ENCODE peak calls at places on chromosome 15, in seven cellular contexts. R is nephron progenitor cell, F is activated B cell treated with CpG ODN at 0.5 μM for 24 hours, T is coronary artery, Z is WTC11, X is lower lobe of right lung, W is astrocyte of the spinal cord. S is an unnamed sample.

GRCh38 chr15:66775127-66776105 is 73.4 kb downstream of the SMAD6 start:
- DNase-seq in R (no peak), F (no peak), T (no peak), Z (no peak), X (no peak), W (peak), S (no peak)

GRCh38 chr15:37931868-37932267 is 2.6 kb upstream of the TMCO5A start:
- DNase-seq in R (no peak), F (no peak), T (no peak), Z (no peak), X (no peak), W (peak), S (no peak)

GRCh38 chr15:96398769-96399168 is 68.3 kb downstream of the NR2F2 start:
- DNase-seq in R (no peak), F (no peak), T (no peak), Z (no peak), X (no peak), W (no peak), S (no peak)

GRCh38 chr15:69045810-69046209 is 31.3 kb downstream of the NOX5 start:
- DNase-seq in R (peak), F (no peak), T (no peak), Z (peak), X (no peak), W (peak), S (no peak)

GRCh38 chr15:64693134-64693533 is 82.3 kb downstream of the RBPMS2 start:
- DNase-seq in R (no peak), F (no peak), T (peak), Z (no peak), X (no peak), W (peak), S (no peak)

GRCh38 chr15:66169625-66170024 is 83.9 kb downstream of the MEGF11 start:
- DNase-seq in R (no peak), F (no peak), T (no peak), Z (no peak), X (no peak), W (no peak), S (no peak)

GRCh38 chr15:36887214-36888017 is 212.9 kb downstream of the MEIS2 start:
- DNase-seq in R (peak), F (no peak), T (no peak), Z (peak), X (no peak), W (no peak), S (no peak)

GRCh38 chr15:89828324-89829145 is 13.9 kb upstream of the ANPEP start:
- DNase-seq in R (peak), F (no peak), T (no peak), Z (no peak), X (peak), W (peak), S (no peak)

GRCh38 chr15:101017935-101018849 is 99.0 kb downstream of the LRRK1 start:
- DNase-seq in R (no peak), F (no peak), T (peak), Z (no peak), X (no peak), W (no peak), S (peak)

GRCh38 chr15:99708563-99708962 is 24.7 kb downstream of the LYSMD4 start:
- DNase-seq in R (no peak), F (no peak), T (peak), Z (no peak), X (peak), W (peak), S (peak)

GRCh38 chr15:62570405-62570783 is 405.3 kb upstream of the C2CD4B start:
- DNase-seq in R (no peak), F (no peak), T (no peak), Z (no peak), X (no peak), W (no peak), S (no peak)

GRCh38 chr15:66936115-66936863 is 129.1 kb upstream of the SMAD3 start:
- DNase-seq in R (no peak), F (no peak), T (peak), Z (no peak), X (no peak), W (peak), S (no peak)

GRCh38 chr15:70636540-70637165 is 126.7 kb downstream of the UACA start:
- DNase-seq in R (no peak), F (no peak), T (no peak), Z (peak), X (no peak), W (peak), S (no peak)

GRCh38 chr15:39391230-39391629 is 189.6 kb upstream of the THBS1 start:
- DNase-seq in R (no peak), F (no peak), T (no peak), Z (no peak), X (no peak), W (no peak), S (no peak)

GRCh38 chr15:68379058-68379758 is 52.8 kb downstream of the ITGA11 start:
- DNase-seq in R (no peak), F (no peak), T (peak), Z (no peak), X (peak), W (no peak), S (peak)

GRCh38 chr15:96304839-96305238 is 25.7 kb upstream of the NR2F2 start:
- DNase-seq in R (no peak), F (no peak), T (no peak), Z (no peak), X (no peak), W (no peak), S (no peak)

GRCh38 chr15:96052154-96052553 is 278.3 kb upstream of the NR2F2 start:
- DNase-seq in R (no peak), F (no peak), T (no peak), Z (no peak), X (no peak), W (no peak), S (no peak)

GRCh38 chr15:90585863-90586262 is 56.1 kb downstream of the CRTC3 start:
- DNase-seq in R (no peak), F (no peak), T (no peak), Z (no peak), X (no peak), W (no peak), S (no peak)

DNA sequence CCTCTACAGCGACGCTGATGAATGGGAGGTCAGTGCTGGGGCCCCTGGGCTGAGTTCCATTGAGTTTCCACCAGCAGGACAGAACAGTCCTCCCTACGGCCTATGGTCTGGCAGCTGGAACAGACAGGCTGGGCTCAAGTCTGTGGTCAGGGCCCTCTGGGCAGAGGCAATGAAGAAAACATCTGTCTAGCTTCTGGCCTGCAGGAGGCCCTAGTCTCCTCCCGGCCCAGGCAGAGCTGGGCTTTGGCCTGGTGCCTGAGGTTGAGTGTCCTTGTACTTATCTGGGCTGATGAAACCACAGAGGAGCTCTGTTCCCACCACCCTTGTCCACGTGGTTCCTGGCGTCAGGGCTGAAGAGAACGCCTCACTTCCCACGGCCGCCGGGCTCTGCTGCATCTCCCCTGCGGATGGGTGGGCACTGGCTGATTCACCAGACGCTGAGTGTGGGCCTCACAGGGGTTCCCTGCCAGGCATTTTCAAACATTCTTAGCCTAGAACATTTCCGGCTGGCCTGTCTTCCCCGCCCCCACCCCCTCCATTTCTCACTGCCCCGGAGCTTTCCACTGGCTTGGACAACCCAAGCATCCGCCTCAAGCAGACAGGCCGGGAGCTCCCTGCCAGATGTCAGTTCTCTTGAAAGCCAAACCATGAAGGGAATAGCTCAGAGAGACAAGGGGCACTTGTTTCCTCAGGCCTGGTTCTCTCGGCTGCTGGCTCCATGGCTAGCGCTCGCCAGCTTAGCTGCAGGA is 20.3 kb downstream of the PPCDC start:
- DNase-seq in R (no peak), F (peak), T (peak), Z (no peak), X (peak), W (peak), S (peak)
- TF ChIP-seq CTCF in R (no peak), F (no peak), T (peak), Z (no peak), X (peak), W (peak), S (peak)

DNA sequence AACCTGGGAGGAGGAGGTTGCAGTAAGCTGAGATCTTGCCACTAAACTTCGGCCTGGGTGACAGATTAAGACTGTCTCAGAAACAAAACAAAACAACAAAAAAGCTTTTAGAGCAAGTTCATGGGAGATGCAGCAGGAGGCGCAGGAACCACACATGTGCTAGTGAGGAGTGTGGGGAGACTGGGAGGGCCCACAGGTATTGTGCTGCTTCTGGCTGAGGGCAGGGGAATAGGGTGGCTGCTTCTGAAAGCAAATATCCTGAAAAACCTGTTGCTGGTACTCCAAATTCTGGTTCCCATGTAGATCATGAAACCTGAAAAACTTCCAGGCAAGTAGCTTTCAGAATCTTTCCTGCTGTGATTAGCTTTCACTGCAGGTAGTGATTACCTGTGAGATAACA is 22.1 kb downstream of the TYRO3 start:
- DNase-seq in R (no peak), F (no peak), T (no peak), Z (peak), X (no peak), W (no peak), S (no peak)
- TF ChIP-seq CTCF in R (no peak), F (no peak), T (no peak), Z (peak), X (peak), W (peak), S (no peak)

GRCh38 chr15:45397116-45397665 is 18.8 kb upstream of the GATM start:
- DNase-seq in R (no peak), F (no peak), T (no peak), Z (no peak), X (no peak), W (no peak), S (no peak)

GRCh38 chr15:45394681-45395080 is 16.3 kb upstream of the GATM start:
- DNase-seq in R (no peak), F (no peak), T (no peak), Z (no peak), X (no peak), W (no peak), S (no peak)

GRCh38 chr15:45393851-45394250 is 15.5 kb upstream of the GATM start:
- DNase-seq in R (no peak), F (no peak), T (no peak), Z (peak), X (no peak), W (no peak), S (no peak)

GRCh38 chr15:45399381-45400212 is 21.3 kb upstream of the GATM start:
- DNase-seq in R (no peak), F (no peak), T (no peak), Z (no peak), X (no peak), W (peak), S (no peak)

GRCh38 chr15:45395956-45396355 is 17.6 kb upstream of the GATM start:
- DNase-seq in R (no peak), F (no peak), T (no peak), Z (no peak), X (no peak), W (no peak), S (no peak)
- TF ChIP-seq CTCF in R (no peak), F (no peak), T (no peak), Z (no peak), X (no peak), W (no peak), S (no peak)

GRCh38 chr15:25056484-25057429 is 102.0 kb downstream of the SNRPN start:
- DNase-seq in R (peak), F (no peak), T (no peak), Z (peak), X (no peak), W (no peak), S (peak)
- TF ChIP-seq CTCF in R (no peak), F (no peak), T (no peak), Z (peak), X (no peak), W (no peak), S (no peak)

GRCh38 chr15:85733415-85733814 is 61.3 kb downstream of the KLHL25 start:
- DNase-seq in R (no peak), F (no peak), T (no peak), Z (no peak), X (no peak), W (no peak), S (no peak)

GRCh38 chr15:85725564-85725963 is 69.2 kb downstream of the KLHL25 start:
- DNase-seq in R (no peak), F (no peak), T (no peak), Z (no peak), X (no peak), W (no peak), S (no peak)

GRCh38 chr15:85726446-85726845 is 68.3 kb downstream of the KLHL25 start:
- DNase-seq in R (no peak), F (no peak), T (no peak), Z (no peak), X (no peak), W (no peak), S (no peak)

GRCh38 chr15:85727068-85727467 is 67.7 kb downstream of the KLHL25 start:
- DNase-seq in R (no peak), F (no peak), T (no peak), Z (no peak), X (no peak), W (no peak), S (no peak)

GRCh38 chr15:85730001-85730820 is 64.5 kb downstream of the KLHL25 start:
- DNase-seq in R (peak), F (no peak), T (no peak), Z (no peak), X (no peak), W (peak), S (no peak)
- TF ChIP-seq CTCF in R (peak), F (no peak), T (peak), Z (no peak), X (peak), W (peak), S (peak)

GRCh38 chr15:49466119-49466518 is 43.1 kb downstream of the FGF7 start:
- DNase-seq in R (no peak), F (no peak), T (no peak), Z (no peak), X (no peak), W (no peak), S (no peak)
- TF ChIP-seq CTCF in R (no peak), F (no peak), T (no peak), Z (no peak), X (no peak), W (no peak), S (no peak)

GRCh38 chr15:92683511-92683834 is 27.9 kb upstream of the FAM174B start:
- DNase-seq in R (peak), F (no peak), T (no peak), Z (peak), X (no peak), W (peak), S (no peak)
- TF ChIP-seq CTCF in R (peak), F (no peak), T (peak), Z (peak), X (peak), W (peak), S (peak)

GRCh38 chr15:60363903-60364302 is 33.9 kb downstream of the ANXA2 start:
- DNase-seq in R (no peak), F (no peak), T (no peak), Z (no peak), X (no peak), W (peak), S (no peak)

GRCh38 chr15:60363024-60363674 is 34.6 kb downstream of the ANXA2 start:
- DNase-seq in R (no peak), F (no peak), T (no peak), Z (no peak), X (no peak), W (peak), S (no peak)

GRCh38 chr15:60362318-60363023 is 35.3 kb downstream of the ANXA2 start:
- DNase-seq in R (no peak), F (no peak), T (no peak), Z (no peak), X (no peak), W (peak), S (no peak)

GRCh38 chr15:60369696-60370095 is 28.1 kb downstream of the ANXA2 start:
- DNase-seq in R (no peak), F (no peak), T (no peak), Z (no peak), X (no peak), W (no peak), S (no peak)

DNA sequence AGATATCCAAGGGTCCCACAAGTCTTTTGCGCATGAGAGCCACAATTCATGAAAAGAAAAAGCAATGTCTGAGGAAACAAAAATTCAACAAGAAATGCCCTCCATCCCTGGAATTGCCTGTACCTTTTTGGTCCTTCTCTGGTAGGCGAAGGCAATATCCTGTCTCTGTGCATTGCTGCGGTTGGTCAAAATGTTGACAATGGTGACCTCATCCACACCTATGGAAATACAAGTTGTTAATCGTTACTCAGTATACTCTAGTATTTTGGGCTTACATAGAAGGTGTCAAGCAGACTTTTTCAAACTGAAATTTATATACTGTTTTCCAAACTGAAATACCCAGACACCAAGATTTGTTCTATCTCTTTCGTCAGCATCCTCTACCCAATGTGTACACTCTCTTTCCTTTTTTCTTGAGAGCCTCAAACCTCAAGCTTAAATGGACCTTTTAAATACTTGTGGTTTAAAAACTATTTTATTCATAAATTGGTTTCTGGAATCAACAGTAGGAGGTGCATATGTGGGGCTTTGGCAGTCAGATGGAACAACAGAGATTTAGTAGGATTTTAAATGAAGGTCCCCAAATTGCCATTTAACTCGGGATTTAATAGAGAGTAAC is 33.4 kb downstream of the ANXA2 start:
- DNase-seq in R (no peak), F (no peak), T (no peak), Z (no peak), X (no peak), W (no peak), S (no peak)
- TF ChIP-seq CTCF in R (no peak), F (no peak), T (no peak), Z (no peak), X (no peak), W (no peak), S (no peak)

GRCh38 chr15:60982249-60982932 is 246.7 kb downstream of the RORA start:
- DNase-seq in R (no peak), F (no peak), T (no peak), Z (no peak), X (no peak), W (no peak), S (no peak)
- TF ChIP-seq CTCF in R (no peak), F (no peak), T (no peak), Z (no peak), X (no peak), W (no peak), S (no peak)

S was measured in osteocyte.